ENCODE peak calls at places on chromosomes 12 and 14, in four cellular contexts. S is fibroblast of the aortic adventitia, I is NCI-H1105, A is HT-29. M is an unnamed sample.

GRCh38 chr12:95882080-95882479 is 23.3 kb downstream of the SNRPF start:
- DNase-seq in S (peak; percentile 26), I (no peak), A (no peak), M (no peak)

GRCh38 chr12:104519190-104519857 is 62.6 kb downstream of the CHST11 start:
- DNase-seq in S (no peak), I (no peak), A (no peak), M (no peak)

GRCh38 chr12:68964013-68964412 is 31.0 kb upstream of the CPM start:
- DNase-seq in S (no peak), I (no peak), A (no peak), M (no peak)

GRCh38 chr14:28603606-28604005 is 163.0 kb upstream of the FOXG1 start:
- DNase-seq in S (peak; percentile 59), I (no peak), A (peak; percentile 33), M (no peak)

GRCh38 chr14:56501909-56502530 is 77.6 kb upstream of the TMEM260 start:
- DNase-seq in S (no peak), I (no peak), A (no peak), M (no peak)

GRCh38 chr12:55392032-55392795 is 8.1 kb upstream of the OR6C65 start:
- DNase-seq in S (no peak), I (no peak), A (no peak), M (no peak)

GRCh38 chr12:107398101-107398500 is 287.5 kb upstream of the PWP1 start:
- DNase-seq in S (no peak), I (no peak), A (no peak), M (no peak)

GRCh38 chr12:112350593-112351592 is 31.3 kb downstream of the HECTD4 start:
- DNase-seq in S (peak; percentile 77), I (no peak), A (no peak), M (no peak)

GRCh38 chr12:107131832-107132616 is 38.7 kb upstream of the CRY1 start:
- DNase-seq in S (peak; percentile 84), I (peak; percentile 87), A (peak; percentile 68), M (peak; percentile 89)

GRCh38 chr12:124567035-124567672 is at the start of gene NCOR2:
- DNase-seq in S (no peak), I (peak; percentile 17), A (no peak), M (peak; percentile 37)

GRCh38 chr14:105436891-105437722 is 17.5 kb downstream of the MTA1 start:
- DNase-seq in S (no peak), I (peak; percentile 57), A (no peak), M (peak; percentile 84)

GRCh38 chr14:50335989-50336391 is 23.9 kb downstream of the DMAC2L start:
- DNase-seq in S (no peak), I (no peak), A (no peak), M (peak; percentile 19)

GRCh38 chr12:57586832-57587429 is 4.1 kb upstream of the PIP4K2C start:
- DNase-seq in S (no peak), I (no peak), A (no peak), M (no peak)

GRCh38 chr12:53328043-53328435 is 6.6 kb upstream of the AAAS start:
- DNase-seq in S (no peak), I (no peak), A (no peak), M (no peak)

GRCh38 chr14:36713960-36714703 is 52.5 kb downstream of the PAX9 start:
- DNase-seq in S (no peak), I (no peak), A (no peak), M (no peak)

GRCh38 chr12:103627189-103627855 is 40.2 kb downstream of the STAB2 start:
- DNase-seq in S (no peak), I (no peak), A (no peak), M (no peak)

GRCh38 chr14:68795602-68796417 is 2.9 kb upstream of the ZFP36L1 start:
- DNase-seq in S (peak; percentile 86), I (peak; percentile 52), A (peak; percentile 74), M (peak; percentile 68)

GRCh38 chr14:22379727-22380126 is 209.3 kb downstream of the DAD1 start:
- DNase-seq in S (peak; percentile 32), I (no peak), A (no peak), M (no peak)

GRCh38 chr14:69038449-69039286 is 59.6 kb upstream of the ACTN1 start:
- DNase-seq in S (peak; percentile 77), I (no peak), A (no peak), M (no peak)

GRCh38 chr14:90511795-90512331 is 115.0 kb downstream of the CALM1 start:
- DNase-seq in S (no peak), I (no peak), A (no peak), M (no peak)

GRCh38 chr12:27207626-27208413 is 36.3 kb upstream of the STK38L start:
- DNase-seq in S (peak; percentile 32), I (no peak), A (no peak), M (no peak)

GRCh38 chr12:92463171-92463570 is 239.6 kb upstream of the PLEKHG7 start:
- DNase-seq in S (no peak), I (no peak), A (no peak), M (no peak)

GRCh38 chr12:19236656-19237055 is 107.1 kb downstream of the PLEKHA5 start:
- DNase-seq in S (peak; percentile 67), I (no peak), A (no peak), M (no peak)

M was measured in NCI-H345.